ENCODE peak calls at places on chromosomes 1 and 21, in four cellular contexts. I, G, Y and W are unnamed samples.

GRCh38 chr21:34962586-34963222 is 86.4 kb downstream of the RUNX1 start:
- DNase-seq in G (no peak), I (no peak), Y (no peak), W (no peak)

GRCh38 chr1:5917591-5918274 is 74.5 kb downstream of the NPHP4 start:
- DNase-seq in Y (no peak), G (peak), I (no peak), W (no peak)

GRCh38 chr1:108316545-108316944 is 72.7 kb upstream of the NBPF4 start:
- DNase-seq in I (peak), Y (no peak), G (no peak), W (no peak)

GRCh38 chr1:153058826-153059784 is 1.8 kb upstream of the SPRR2A start:
- DNase-seq in Y (no peak), G (peak), I (no peak), W (peak)

GRCh38 chr1:56414728-56415224 is 164.6 kb downstream of the PLPP3 start:
- DNase-seq in Y (no peak), G (no peak), I (peak), W (no peak)

GRCh38 chr1:44377925-44378784 is 23.1 kb upstream of the ERI3 start:
- DNase-seq in I (peak), G (peak), Y (peak), W (peak)

GRCh38 chr1:173749137-173749536 is 34.4 kb downstream of the KLHL20 start:
- DNase-seq in G (no peak), Y (no peak), I (no peak), W (no peak)

GRCh38 chr21:45246535-45247320 is 41.0 kb downstream of the POFUT2 start:
- DNase-seq in G (no peak), I (no peak), Y (peak), W (no peak)

GRCh38 chr21:45326169-45326833 is 38.6 kb upstream of the POFUT2 start:
- DNase-seq in I (no peak), Y (no peak), G (no peak), W (no peak)

GRCh38 chr1:247322437-247322836 is 9.2 kb downstream of the ZNF496 start:
- DNase-seq in G (no peak), Y (no peak), I (no peak), W (no peak)

GRCh38 chr1:72830606-72831390 is 548.5 kb upstream of the NEGR1 start:
- DNase-seq in Y (peak), G (no peak), I (no peak), W (no peak)

GRCh38 chr1:19424651-19425570 is 60.4 kb downstream of the CAPZB start:
- DNase-seq in Y (no peak), G (no peak), I (peak), W (no peak)

GRCh38 chr1:22747021-22747734 is 36.5 kb downstream of the EPHB2 start:
- DNase-seq in Y (no peak), G (no peak), I (no peak), W (peak)

DNA sequence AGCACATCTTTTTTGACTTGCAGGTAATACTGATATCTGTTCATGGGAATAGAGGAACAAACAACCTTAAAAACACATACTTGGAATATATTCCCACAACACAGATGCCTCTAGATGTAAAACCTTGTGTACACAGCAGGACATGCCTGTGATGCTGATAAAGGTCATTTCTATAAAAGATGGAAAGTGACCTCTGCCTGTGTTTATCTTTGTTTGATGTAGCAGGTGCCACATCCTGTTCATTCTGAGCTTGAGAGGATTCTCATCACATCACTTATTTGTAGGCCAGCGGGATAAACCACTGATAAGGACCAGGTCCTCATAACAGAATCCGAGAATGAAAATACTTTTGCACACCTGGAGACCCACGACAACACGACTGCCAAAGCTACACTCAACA is 133.7 kb downstream of the SMYD2 start:
- DNase-seq in Y (no peak), G (no peak), I (peak), W (no peak)
- H3K9ac ChIP-seq in Y (no peak), G (no peak), I (no peak), W (no peak)

GRCh38 chr1:154151311-154151710 is 3.6 kb downstream of the NUP210L start:
- DNase-seq in I (no peak), Y (no peak), G (no peak), W (peak)

GRCh38 chr1:154154053-154154452 is 820 bp downstream of the NUP210L start:
- DNase-seq in Y (no peak), I (no peak), G (no peak), W (no peak)

GRCh38 chr1:154157520-154158306 is 2.8 kb upstream of the NUP210L start:
- DNase-seq in G (peak), I (no peak), Y (no peak), W (no peak)

GRCh38 chr1:154155282-154155681 is 409 bp upstream of the NUP210L start:
- DNase-seq in G (no peak), I (no peak), Y (no peak), W (peak)

DNA sequence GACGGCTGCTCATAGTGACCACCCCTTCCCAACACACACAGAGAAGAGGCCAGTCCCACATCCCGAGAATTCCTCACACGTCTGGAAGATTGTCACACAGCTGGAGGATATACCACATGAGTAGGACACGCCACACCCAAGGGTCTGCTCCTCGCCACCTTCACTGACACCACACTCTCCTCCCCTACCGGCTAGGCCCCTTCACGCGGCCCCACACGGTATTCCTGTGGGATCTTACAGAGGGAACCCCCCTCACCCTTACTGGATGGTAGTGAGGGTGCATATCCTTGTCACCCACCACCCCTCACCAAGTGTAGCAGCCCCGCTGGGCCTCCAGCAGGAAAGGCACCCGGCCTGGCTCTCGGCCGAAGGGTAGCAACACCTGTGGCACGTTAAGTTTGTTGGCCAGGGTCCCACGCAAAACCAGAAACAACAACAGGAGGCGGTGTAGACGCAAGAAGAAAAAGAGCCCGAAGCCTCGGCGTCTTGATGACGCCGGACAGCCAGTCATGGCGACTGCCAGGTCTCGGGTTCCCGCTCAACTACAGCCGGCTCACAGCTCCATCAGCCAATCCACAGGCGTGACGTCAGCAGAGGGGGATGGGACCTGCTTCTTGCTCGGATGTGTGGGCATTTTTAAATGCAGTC is at the start of gene NUP210L:
- DNase-seq in I (no peak), G (peak), Y (peak), W (no peak)
- TF ChIP-seq JUN in I (no peak), G (no peak), Y (no peak), W (no peak)

DNA sequence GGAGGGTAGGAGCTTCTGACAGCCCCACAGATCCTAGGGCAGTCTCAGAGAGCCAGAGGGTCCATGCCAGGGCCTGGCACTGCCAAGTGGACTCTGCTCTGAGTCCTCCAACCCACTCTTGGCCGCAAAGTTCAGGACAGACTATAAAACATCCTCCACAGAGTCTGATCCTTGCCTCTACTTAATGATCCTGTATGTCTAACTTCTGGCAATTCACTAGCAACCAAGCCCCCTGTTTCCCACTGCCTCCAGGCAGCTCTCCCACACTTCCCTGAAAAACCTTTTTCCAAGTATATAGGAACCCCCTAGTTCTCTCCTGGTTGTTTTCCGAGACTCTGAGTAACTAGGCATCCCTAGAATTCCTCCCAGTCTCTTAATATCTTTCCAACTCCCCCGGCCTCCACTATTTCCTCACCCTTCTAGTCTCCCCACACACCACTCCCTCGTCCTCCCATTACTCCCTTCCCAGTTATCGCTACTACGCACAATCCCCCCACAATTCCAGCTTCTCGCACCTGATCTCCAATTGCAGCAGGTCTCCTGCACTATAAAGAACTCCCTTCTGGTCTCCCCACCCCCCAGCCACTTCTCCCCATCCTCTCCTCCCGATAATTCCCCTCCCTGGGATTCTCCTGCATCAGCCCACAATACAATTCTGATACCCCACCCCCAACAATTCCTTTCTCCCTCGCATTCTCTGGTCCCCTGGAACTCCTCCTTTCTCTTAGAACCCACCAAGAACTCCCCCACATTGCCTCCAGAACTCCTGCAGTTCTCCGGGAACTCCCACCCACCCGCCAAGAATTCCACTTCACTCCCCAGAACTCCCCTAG is 574 bp downstream of the IGSF9 start:
- DNase-seq in Y (no peak), I (no peak), G (no peak), W (no peak)
- H3K9ac ChIP-seq in Y (no peak), I (no peak), G (peak), W (no peak)

GRCh38 chr1:1306661-1307260 is 969 bp downstream of the ACAP3 start:
- DNase-seq in G (no peak), I (peak), Y (no peak), W (no peak)

GRCh38 chr1:1307261-1307907 is 346 bp downstream of the ACAP3 start:
- DNase-seq in Y (no peak), G (peak), I (no peak), W (peak)

GRCh38 chr1:1304331-1305299 is 3.1 kb downstream of the ACAP3 start:
- DNase-seq in Y (peak), G (peak), I (peak), W (no peak)

GRCh38 chr1:1305300-1306069 is 2.2 kb downstream of the ACAP3 start:
- DNase-seq in G (peak), I (peak), Y (no peak), W (peak)

DNA sequence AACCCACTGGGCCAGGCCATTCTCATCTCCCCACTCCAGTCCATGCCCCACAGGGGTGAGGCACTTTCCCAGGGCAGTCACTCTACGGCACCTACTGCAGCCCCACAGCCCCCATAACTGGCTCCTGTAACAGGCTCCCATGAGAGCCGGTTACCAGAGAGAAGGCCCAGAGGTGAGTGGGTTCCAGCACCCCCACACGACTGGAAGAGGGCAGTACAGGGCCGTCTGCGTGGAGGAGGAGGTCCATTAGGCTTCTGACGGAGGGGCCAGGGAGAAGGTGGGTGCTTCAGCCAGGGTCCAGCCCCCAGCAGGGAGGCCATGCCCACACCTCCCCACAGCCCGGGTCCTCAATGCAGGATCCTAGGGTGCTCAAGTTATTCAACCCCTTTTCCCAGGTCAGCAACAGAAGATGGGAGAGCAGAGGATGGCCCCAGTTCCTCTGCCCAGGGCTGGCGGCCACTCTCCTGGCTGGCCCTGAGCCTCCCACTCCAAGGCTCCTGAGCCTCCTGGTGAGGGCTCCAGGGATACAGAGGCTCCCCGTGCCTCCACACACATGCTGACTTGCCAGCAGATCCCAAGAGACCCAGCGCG is 1.6 kb downstream of the ACAP3 start:
- DNase-seq in Y (no peak), G (peak), I (peak), W (no peak)
- TF ChIP-seq JUN in Y (no peak), G (no peak), I (no peak), W (no peak)

DNA sequence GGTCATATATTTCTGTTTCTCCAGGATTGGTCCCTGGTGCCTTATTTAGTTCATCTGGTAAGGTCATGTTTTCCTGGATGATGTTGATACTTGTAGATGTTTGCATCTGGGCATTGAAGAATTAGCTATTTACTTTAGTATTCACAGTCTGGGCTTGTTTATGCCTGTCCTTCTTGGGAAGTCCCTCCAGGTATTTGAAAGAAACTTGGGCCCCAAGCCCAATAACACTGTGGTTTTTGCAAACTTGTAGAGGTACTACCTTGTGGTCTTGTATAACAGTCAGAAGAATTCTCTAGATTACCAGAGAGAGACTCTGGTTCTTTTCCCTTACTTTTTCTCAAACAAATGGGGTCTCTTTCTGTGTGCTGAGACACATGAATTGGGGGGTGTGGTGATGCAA is 251.4 kb upstream of the B3GALT2 start:
- DNase-seq in Y (no peak), G (no peak), I (no peak), W (no peak)
- H3K9ac ChIP-seq in Y (no peak), G (no peak), I (no peak), W (no peak)

DNA sequence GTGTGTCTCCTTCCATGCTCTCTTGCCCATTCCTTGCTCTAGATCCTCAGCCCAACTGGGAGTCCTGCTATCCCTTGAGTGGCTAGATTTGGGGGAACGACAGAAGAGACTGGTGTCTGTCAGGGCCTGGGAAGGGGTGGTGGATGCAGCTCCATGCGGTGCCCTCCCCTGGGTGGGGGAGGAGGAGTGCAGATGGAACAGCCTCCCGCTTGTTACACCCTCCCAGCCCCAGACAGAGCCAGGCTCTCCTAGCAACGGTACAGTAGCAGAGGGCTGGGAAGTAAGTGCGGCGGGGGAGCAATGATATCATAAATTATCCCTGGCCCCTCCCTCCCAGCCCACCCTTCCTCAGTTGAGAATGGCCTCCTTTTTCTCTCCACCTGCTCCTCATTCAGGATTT is 37.2 kb downstream of the RHBG start:
- DNase-seq in Y (no peak), G (no peak), I (no peak), W (no peak)
- TF ChIP-seq JUN in Y (no peak), G (no peak), I (no peak), W (no peak)